ENCODE peak calls at places on chromosomes 12 and 14, in eight cellular contexts. L is foreskin keratinocyte; Y is fibroblast of lung; E is SK-N-SH; U is body of pancreas; A is heart left ventricle; T is CD8-positive, alpha-beta T cell; M is pancreas. H is an unnamed sample.

GRCh38 chr12:7642876-7643309 is 22.8 kb downstream of the APOBEC1 start:
- DNase-seq in L (no peak), T (no peak), E (no peak), U (no peak), M (no peak), Y (peak), A (no peak), H (no peak)

GRCh38 chr12:61879229-61879628 is 381.0 kb upstream of the USP15 start:
- DNase-seq in Y (no peak), U (no peak), M (no peak), T (no peak), A (no peak), E (no peak), L (no peak), H (no peak)

GRCh38 chr12:20003252-20003651 is 365.1 kb upstream of the PDE3A start:
- DNase-seq in M (no peak), E (no peak), L (no peak), Y (no peak), T (no peak), A (no peak), U (no peak), H (no peak)

GRCh38 chr14:37056473-37056872 is 115.9 kb downstream of the SLC25A21 start:
- DNase-seq in M (no peak), U (no peak), E (no peak), Y (peak), L (no peak), A (no peak), T (no peak), H (no peak)

GRCh38 chr12:50400104-50400637 is 514 bp upstream of the LARP4 start:
- DNase-seq in T (no peak), Y (no peak), M (no peak), E (peak), A (no peak), U (no peak), L (no peak), H (no peak)

GRCh38 chr12:53809005-53809404 is 57.2 kb upstream of the CISTR start:
- DNase-seq in E (no peak), A (no peak), T (no peak), M (no peak), L (no peak), U (no peak), Y (no peak), H (no peak)

GRCh38 chr12:131946757-131947156 is 3.0 kb upstream of the EP400 start:
- DNase-seq in T (no peak), M (no peak), E (no peak), A (no peak), L (no peak), U (no peak), Y (no peak), H (no peak)

GRCh38 chr12:58174316-58174715 is 232.9 kb downstream of the ATP23 start:
- DNase-seq in Y (no peak), M (no peak), L (no peak), U (no peak), A (no peak), T (no peak), E (no peak), H (no peak)

GRCh38 chr12:26298785-26299621 is 103.6 kb downstream of the SSPN start:
- DNase-seq in E (peak), A (no peak), L (peak), T (no peak), U (peak), Y (peak), M (no peak), H (peak)

GRCh38 chr12:76080017-76080728 is 4.3 kb downstream of the NAP1L1 start:
- DNase-seq in M (no peak), T (no peak), Y (peak), L (no peak), U (no peak), A (no peak), E (no peak), H (no peak)

GRCh38 chr14:94945615-94946014 is 175.7 kb upstream of the GSC start:
- DNase-seq in Y (no peak), E (no peak), T (peak), L (no peak), M (no peak), A (no peak), U (no peak), H (no peak)

GRCh38 chr14:56125772-56126411 is 7.7 kb downstream of the PELI2 start:
- DNase-seq in T (no peak), E (no peak), M (peak), Y (no peak), A (no peak), L (no peak), U (peak), H (no peak)

GRCh38 chr12:56040151-56040550 is 1.6 kb upstream of the RPS26 start:
- DNase-seq in M (no peak), E (no peak), A (no peak), U (no peak), L (no peak), T (no peak), Y (no peak), H (no peak)

GRCh38 chr14:41609704-41610183 is 3.1 kb downstream of the LRFN5 start:
- DNase-seq in M (no peak), U (no peak), T (peak), L (no peak), A (peak), E (peak), Y (peak), H (no peak)

GRCh38 chr14:50967719-50968266 is 23.5 kb upstream of the PYGL start:
- DNase-seq in M (no peak), L (no peak), E (no peak), U (no peak), A (no peak), T (no peak), Y (no peak), H (no peak)

GRCh38 chr14:50395448-50395847 is 1.2 kb downstream of the CDKL1 start:
- DNase-seq in M (peak), L (no peak), T (no peak), A (peak), Y (no peak), U (peak), E (no peak), H (no peak)

GRCh38 chr14:68491793-68492192 is 301.1 kb downstream of the ZFP36L1 start:
- DNase-seq in U (no peak), L (no peak), T (no peak), M (no peak), Y (no peak), A (no peak), E (no peak), H (no peak)

DNA sequence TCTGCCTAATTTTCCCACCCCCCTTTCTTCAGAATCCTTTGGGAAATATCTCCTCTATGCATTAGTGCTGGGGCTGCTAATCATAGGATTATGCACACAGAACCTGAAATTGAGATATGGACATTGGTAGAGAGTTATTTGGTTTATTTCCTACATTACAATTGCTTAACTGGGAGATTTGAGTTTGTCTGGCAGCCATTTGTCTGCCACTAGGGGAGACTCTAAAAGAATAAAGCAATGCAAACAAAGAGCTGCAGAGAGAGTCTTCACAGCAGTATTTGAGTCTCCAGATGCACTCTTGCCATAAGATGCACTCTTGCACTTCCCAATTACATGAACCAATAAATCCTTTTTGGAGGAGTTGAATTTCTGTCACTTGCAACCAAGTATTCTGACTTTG is 12.0 kb upstream of the PCNX4 start:
- DNase-seq in E (no peak), A (no peak), L (no peak), U (no peak), Y (no peak), M (no peak), T (no peak), H (no peak)
- TF ChIP-seq CTCF in E (no peak), A (no peak), L (peak), U (no peak), Y (no peak), M (no peak), T (no peak), H (no peak)

GRCh38 chr12:108855284-108856169 is 1.9 kb downstream of the SSH1 start:
- DNase-seq in U (no peak), Y (peak), A (no peak), L (no peak), E (no peak), T (no peak), M (no peak), H (no peak)
- H3K27ac ChIP-seq in U (peak), Y (peak), A (peak), L (peak), E (peak), T (peak), M (peak), H (peak)

GRCh38 chr12:3881208-3881980 is 8.2 kb upstream of the PARP11 start:
- DNase-seq in M (no peak), L (no peak), T (no peak), Y (no peak), A (no peak), E (no peak), U (no peak), H (no peak)

GRCh38 chr12:3884671-3885070 is 11.5 kb upstream of the PARP11 start:
- DNase-seq in M (no peak), A (no peak), L (no peak), E (no peak), Y (no peak), U (no peak), T (no peak), H (no peak)

GRCh38 chr12:3882396-3882795 is 9.2 kb upstream of the PARP11 start:
- DNase-seq in M (no peak), T (no peak), A (no peak), E (no peak), U (no peak), L (no peak), Y (no peak), H (no peak)

GRCh38 chr12:3885179-3886094 is 12.2 kb upstream of the PARP11 start:
- DNase-seq in E (peak), Y (peak), A (peak), T (peak), M (no peak), U (peak), L (no peak), H (peak)

GRCh38 chr12:3882896-3883564 is 9.8 kb upstream of the PARP11 start:
- DNase-seq in T (no peak), E (no peak), U (no peak), Y (peak), A (no peak), L (no peak), M (no peak), H (no peak)
- TF ChIP-seq CTCF in T (no peak), E (no peak), U (peak), Y (no peak), A (peak), L (peak), M (no peak), H (no peak)

DNA sequence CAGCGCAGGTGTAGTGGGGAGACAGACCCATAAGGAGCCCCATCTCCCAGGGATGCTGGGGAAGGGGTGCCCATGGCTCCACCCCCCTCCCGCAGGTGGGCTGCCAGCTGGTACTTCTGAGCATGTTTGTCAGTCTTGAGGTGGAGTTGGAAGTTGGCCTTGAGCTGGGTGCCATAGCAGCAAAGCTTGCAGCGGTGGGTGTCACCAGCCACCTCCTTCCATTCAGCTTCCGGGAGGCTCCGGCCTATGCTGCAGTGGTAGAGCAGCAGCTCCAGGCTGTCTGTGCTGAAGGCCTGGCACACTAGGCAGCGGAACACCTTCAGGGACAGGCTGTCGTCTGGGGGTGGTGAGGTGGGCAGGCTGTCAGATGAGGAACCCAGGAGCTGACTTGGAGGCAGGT is 18.9 kb downstream of the ZFHX2 start:
- DNase-seq in Y (no peak), L (no peak), A (no peak), T (no peak), M (no peak), U (no peak), E (no peak), H (no peak)
- H3K27ac ChIP-seq in Y (no peak), L (no peak), A (no peak), T (no peak), M (no peak), U (no peak), E (no peak), H (no peak)

DNA sequence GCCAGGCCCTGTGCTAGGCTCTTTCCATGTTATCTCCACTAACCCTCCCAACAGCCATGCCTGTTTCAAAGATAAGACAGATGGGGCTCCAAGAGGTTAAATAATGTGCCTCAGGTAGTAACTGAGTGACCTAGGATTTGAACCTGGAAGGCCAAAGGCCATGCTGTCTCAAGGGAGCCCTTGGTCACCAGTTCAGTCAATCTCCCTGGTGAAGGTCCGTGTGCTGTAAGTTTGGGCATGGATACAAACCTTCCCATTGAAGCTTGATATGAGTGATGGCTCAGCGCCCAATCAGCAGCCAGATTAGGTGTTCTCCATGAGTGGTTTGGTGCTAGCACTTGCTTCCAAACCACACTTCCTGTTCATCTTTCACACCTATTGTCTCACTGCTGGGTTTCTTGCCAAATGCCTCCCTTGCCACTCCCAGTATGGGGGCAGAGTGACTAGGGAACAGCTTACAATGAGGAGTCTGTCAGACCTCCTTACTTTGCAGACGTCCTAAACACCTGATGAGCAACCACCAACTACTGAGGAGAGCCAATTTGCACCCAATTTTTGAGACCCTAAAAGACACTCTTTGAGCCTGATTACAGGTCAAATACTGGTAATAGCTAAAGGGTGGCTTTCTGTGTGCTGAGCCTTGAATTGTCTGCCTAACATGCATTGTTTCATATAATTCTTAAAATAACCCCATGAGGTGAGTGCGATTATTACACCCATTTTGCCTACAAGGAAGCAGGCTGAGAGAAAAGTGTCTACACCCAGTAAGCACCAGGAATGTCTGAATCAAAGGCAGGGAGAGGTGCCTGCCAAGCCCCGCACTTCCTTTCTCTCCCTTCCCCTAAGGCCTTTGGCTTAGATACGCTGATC is 48.5 kb upstream of the FOS start:
- DNase-seq in T (peak), A (peak), U (peak), L (peak), Y (no peak), E (no peak), M (no peak), H (peak)
- TF ChIP-seq CTCF in T (peak), A (peak), U (peak), L (peak), Y (no peak), E (peak), M (no peak), H (no peak)